ENCODE peak calls at places on chromosomes 13 and 19, in five cellular contexts. One of them, this sample, is unnamed.

GRCh38 chr19:1172353-1173159 is 1.5 kb downstream of the SBNO2 start:
- DNase-seq in NCI-H774: no peak
- DNase-seq in brain microvascular endothelial cell: no peak
- DNase-seq in stimulated activated CD8-positive, alpha-beta memory T cell treated with anti-CD3 and anti-CD28 coated beads, Interleukin-12 subunit alpha, Interleukin-12 subunit beta, amount 100 ng/mL, for 1 hour: no peak
- DNase-seq in activated T-helper 2 cell treated with anti-CD3 and anti-CD28 coated beads, Interferon-gamma antibody, Interleukin-2, Interleukin-4, amounts not matched to agents 10 μg/mL and 5 μg/mL and 100 μg/mL, durations not matched to agents 14 hours and 24 hours and 36 hours: no peak
- DNase-seq in this sample: peak; percentile 41

GRCh38 chr19:30877591-30878230 is 471.5 kb downstream of the TSHZ3 start:
- DNase-seq in NCI-H774: no peak
- DNase-seq in brain microvascular endothelial cell: no peak
- DNase-seq in stimulated activated CD8-positive, alpha-beta memory T cell treated with anti-CD3 and anti-CD28 coated beads, Interleukin-12 subunit alpha, Interleukin-12 subunit beta, amount 100 ng/mL, for 1 hour: no peak
- DNase-seq in activated T-helper 2 cell treated with anti-CD3 and anti-CD28 coated beads, Interferon-gamma antibody, Interleukin-2, Interleukin-4, amounts not matched to agents 10 μg/mL and 5 μg/mL and 100 μg/mL, durations not matched to agents 14 hours and 24 hours and 36 hours: no peak
- DNase-seq in this sample: no peak

GRCh38 chr19:33666196-33666595 is 44.4 kb downstream of the CHST8 start:
- DNase-seq in NCI-H774: no peak
- DNase-seq in brain microvascular endothelial cell: no peak
- DNase-seq in stimulated activated CD8-positive, alpha-beta memory T cell treated with anti-CD3 and anti-CD28 coated beads, Interleukin-12 subunit alpha, Interleukin-12 subunit beta, amount 100 ng/mL, for 1 hour: no peak
- DNase-seq in activated T-helper 2 cell treated with anti-CD3 and anti-CD28 coated beads, Interferon-gamma antibody, Interleukin-2, Interleukin-4, amounts not matched to agents 10 μg/mL and 5 μg/mL and 100 μg/mL, durations not matched to agents 14 hours and 24 hours and 36 hours: no peak
- DNase-seq in this sample: no peak

GRCh38 chr13:41427700-41428099 is 29.6 kb upstream of the RGCC start:
- DNase-seq in NCI-H774: no peak
- DNase-seq in brain microvascular endothelial cell: no peak
- DNase-seq in stimulated activated CD8-positive, alpha-beta memory T cell treated with anti-CD3 and anti-CD28 coated beads, Interleukin-12 subunit alpha, Interleukin-12 subunit beta, amount 100 ng/mL, for 1 hour: no peak
- DNase-seq in activated T-helper 2 cell treated with anti-CD3 and anti-CD28 coated beads, Interferon-gamma antibody, Interleukin-2, Interleukin-4, amounts not matched to agents 10 μg/mL and 5 μg/mL and 100 μg/mL, durations not matched to agents 14 hours and 24 hours and 36 hours: no peak
- DNase-seq in this sample: no peak

GRCh38 chr13:113996912-113997745 is 23.3 kb upstream of the C13orf46 start:
- DNase-seq in NCI-H774: no peak
- DNase-seq in brain microvascular endothelial cell: no peak
- DNase-seq in stimulated activated CD8-positive, alpha-beta memory T cell treated with anti-CD3 and anti-CD28 coated beads, Interleukin-12 subunit alpha, Interleukin-12 subunit beta, amount 100 ng/mL, for 1 hour: no peak
- DNase-seq in activated T-helper 2 cell treated with anti-CD3 and anti-CD28 coated beads, Interferon-gamma antibody, Interleukin-2, Interleukin-4, amounts not matched to agents 10 μg/mL and 5 μg/mL and 100 μg/mL, durations not matched to agents 14 hours and 24 hours and 36 hours: no peak
- DNase-seq in this sample: no peak

GRCh38 chr13:50441141-50441540 is 402.4 kb downstream of the DLEU7 start:
- DNase-seq in NCI-H774: no peak
- DNase-seq in brain microvascular endothelial cell: no peak
- DNase-seq in stimulated activated CD8-positive, alpha-beta memory T cell treated with anti-CD3 and anti-CD28 coated beads, Interleukin-12 subunit alpha, Interleukin-12 subunit beta, amount 100 ng/mL, for 1 hour: no peak
- DNase-seq in activated T-helper 2 cell treated with anti-CD3 and anti-CD28 coated beads, Interferon-gamma antibody, Interleukin-2, Interleukin-4, amounts not matched to agents 10 μg/mL and 5 μg/mL and 100 μg/mL, durations not matched to agents 14 hours and 24 hours and 36 hours: no peak
- DNase-seq in this sample: no peak

GRCh38 chr13:112616586-112617381 is 28.8 kb upstream of the TUBGCP3 start:
- DNase-seq in NCI-H774: peak; percentile 66
- DNase-seq in brain microvascular endothelial cell: peak; percentile 18
- DNase-seq in stimulated activated CD8-positive, alpha-beta memory T cell treated with anti-CD3 and anti-CD28 coated beads, Interleukin-12 subunit alpha, Interleukin-12 subunit beta, amount 100 ng/mL, for 1 hour: no peak
- DNase-seq in activated T-helper 2 cell treated with anti-CD3 and anti-CD28 coated beads, Interferon-gamma antibody, Interleukin-2, Interleukin-4, amounts not matched to agents 10 μg/mL and 5 μg/mL and 100 μg/mL, durations not matched to agents 14 hours and 24 hours and 36 hours: no peak
- DNase-seq in this sample: peak; percentile 13

GRCh38 chr19:23283925-23284324 is 33.7 kb upstream of the ZNF724 start:
- DNase-seq in NCI-H774: no peak
- DNase-seq in brain microvascular endothelial cell: peak; percentile 52
- DNase-seq in stimulated activated CD8-positive, alpha-beta memory T cell treated with anti-CD3 and anti-CD28 coated beads, Interleukin-12 subunit alpha, Interleukin-12 subunit beta, amount 100 ng/mL, for 1 hour: peak; percentile 48
- DNase-seq in activated T-helper 2 cell treated with anti-CD3 and anti-CD28 coated beads, Interferon-gamma antibody, Interleukin-2, Interleukin-4, amounts not matched to agents 10 μg/mL and 5 μg/mL and 100 μg/mL, durations not matched to agents 14 hours and 24 hours and 36 hours: peak; percentile 23
- DNase-seq in this sample: no peak

GRCh38 chr13:25648996-25649633 is 277.3 kb downstream of the ATP8A2 start:
- DNase-seq in NCI-H774: no peak
- DNase-seq in brain microvascular endothelial cell: no peak
- DNase-seq in stimulated activated CD8-positive, alpha-beta memory T cell treated with anti-CD3 and anti-CD28 coated beads, Interleukin-12 subunit alpha, Interleukin-12 subunit beta, amount 100 ng/mL, for 1 hour: no peak
- DNase-seq in activated T-helper 2 cell treated with anti-CD3 and anti-CD28 coated beads, Interferon-gamma antibody, Interleukin-2, Interleukin-4, amounts not matched to agents 10 μg/mL and 5 μg/mL and 100 μg/mL, durations not matched to agents 14 hours and 24 hours and 36 hours: no peak
- DNase-seq in this sample: no peak

GRCh38 chr19:16627194-16627927 is 643 bp downstream of the MED26 start:
- DNase-seq in NCI-H774: no peak
- DNase-seq in brain microvascular endothelial cell: no peak
- DNase-seq in stimulated activated CD8-positive, alpha-beta memory T cell treated with anti-CD3 and anti-CD28 coated beads, Interleukin-12 subunit alpha, Interleukin-12 subunit beta, amount 100 ng/mL, for 1 hour: no peak
- DNase-seq in activated T-helper 2 cell treated with anti-CD3 and anti-CD28 coated beads, Interferon-gamma antibody, Interleukin-2, Interleukin-4, amounts not matched to agents 10 μg/mL and 5 μg/mL and 100 μg/mL, durations not matched to agents 14 hours and 24 hours and 36 hours: peak; percentile 16
- DNase-seq in this sample: no peak

GRCh38 chr19:10271543-10272086 is 695 bp downstream of the ICAM1 start:
- DNase-seq in NCI-H774: no peak
- DNase-seq in brain microvascular endothelial cell: no peak
- DNase-seq in stimulated activated CD8-positive, alpha-beta memory T cell treated with anti-CD3 and anti-CD28 coated beads, Interleukin-12 subunit alpha, Interleukin-12 subunit beta, amount 100 ng/mL, for 1 hour: no peak
- DNase-seq in activated T-helper 2 cell treated with anti-CD3 and anti-CD28 coated beads, Interferon-gamma antibody, Interleukin-2, Interleukin-4, amounts not matched to agents 10 μg/mL and 5 μg/mL and 100 μg/mL, durations not matched to agents 14 hours and 24 hours and 36 hours: no peak
- DNase-seq in this sample: no peak

GRCh38 chr19:795691-796581 is 1.3 kb upstream of the PTBP1 start:
- DNase-seq in NCI-H774: no peak
- DNase-seq in brain microvascular endothelial cell: no peak
- DNase-seq in stimulated activated CD8-positive, alpha-beta memory T cell treated with anti-CD3 and anti-CD28 coated beads, Interleukin-12 subunit alpha, Interleukin-12 subunit beta, amount 100 ng/mL, for 1 hour: no peak
- DNase-seq in activated T-helper 2 cell treated with anti-CD3 and anti-CD28 coated beads, Interferon-gamma antibody, Interleukin-2, Interleukin-4, amounts not matched to agents 10 μg/mL and 5 μg/mL and 100 μg/mL, durations not matched to agents 14 hours and 24 hours and 36 hours: no peak
- DNase-seq in this sample: no peak

GRCh38 chr19:18156841-18157464 is 4.0 kb downstream of the PIK3R2 start:
- DNase-seq in NCI-H774: peak; percentile 82
- DNase-seq in brain microvascular endothelial cell: peak; percentile 77
- DNase-seq in stimulated activated CD8-positive, alpha-beta memory T cell treated with anti-CD3 and anti-CD28 coated beads, Interleukin-12 subunit alpha, Interleukin-12 subunit beta, amount 100 ng/mL, for 1 hour: no peak
- DNase-seq in activated T-helper 2 cell treated with anti-CD3 and anti-CD28 coated beads, Interferon-gamma antibody, Interleukin-2, Interleukin-4, amounts not matched to agents 10 μg/mL and 5 μg/mL and 100 μg/mL, durations not matched to agents 14 hours and 24 hours and 36 hours: no peak
- DNase-seq in this sample: peak; percentile 87

GRCh38 chr19:48419158-48419920 is 25.9 kb downstream of the GRIN2D start:
- DNase-seq in NCI-H774: no peak
- DNase-seq in brain microvascular endothelial cell: peak; percentile 32
- DNase-seq in stimulated activated CD8-positive, alpha-beta memory T cell treated with anti-CD3 and anti-CD28 coated beads, Interleukin-12 subunit alpha, Interleukin-12 subunit beta, amount 100 ng/mL, for 1 hour: no peak
- DNase-seq in activated T-helper 2 cell treated with anti-CD3 and anti-CD28 coated beads, Interferon-gamma antibody, Interleukin-2, Interleukin-4, amounts not matched to agents 10 μg/mL and 5 μg/mL and 100 μg/mL, durations not matched to agents 14 hours and 24 hours and 36 hours: peak; percentile 67
- DNase-seq in this sample: peak; percentile 55

GRCh38 chr19:54551950-54552912 is 21.4 kb upstream of the LILRA2 start:
- DNase-seq in NCI-H774: no peak
- DNase-seq in brain microvascular endothelial cell: no peak
- DNase-seq in stimulated activated CD8-positive, alpha-beta memory T cell treated with anti-CD3 and anti-CD28 coated beads, Interleukin-12 subunit alpha, Interleukin-12 subunit beta, amount 100 ng/mL, for 1 hour: no peak
- DNase-seq in activated T-helper 2 cell treated with anti-CD3 and anti-CD28 coated beads, Interferon-gamma antibody, Interleukin-2, Interleukin-4, amounts not matched to agents 10 μg/mL and 5 μg/mL and 100 μg/mL, durations not matched to agents 14 hours and 24 hours and 36 hours: no peak
- DNase-seq in this sample: no peak

GRCh38 chr19:39539165-39539518 is 819 bp downstream of the EID2 start:
- DNase-seq in NCI-H774: no peak
- DNase-seq in brain microvascular endothelial cell: no peak
- DNase-seq in stimulated activated CD8-positive, alpha-beta memory T cell treated with anti-CD3 and anti-CD28 coated beads, Interleukin-12 subunit alpha, Interleukin-12 subunit beta, amount 100 ng/mL, for 1 hour: no peak
- DNase-seq in activated T-helper 2 cell treated with anti-CD3 and anti-CD28 coated beads, Interferon-gamma antibody, Interleukin-2, Interleukin-4, amounts not matched to agents 10 μg/mL and 5 μg/mL and 100 μg/mL, durations not matched to agents 14 hours and 24 hours and 36 hours: no peak
- DNase-seq in this sample: peak; percentile 46

GRCh38 chr13:40446365-40446764 is 220.1 kb downstream of the FOXO1 start:
- DNase-seq in NCI-H774: no peak
- DNase-seq in brain microvascular endothelial cell: no peak
- DNase-seq in stimulated activated CD8-positive, alpha-beta memory T cell treated with anti-CD3 and anti-CD28 coated beads, Interleukin-12 subunit alpha, Interleukin-12 subunit beta, amount 100 ng/mL, for 1 hour: no peak
- DNase-seq in activated T-helper 2 cell treated with anti-CD3 and anti-CD28 coated beads, Interferon-gamma antibody, Interleukin-2, Interleukin-4, amounts not matched to agents 10 μg/mL and 5 μg/mL and 100 μg/mL, durations not matched to agents 14 hours and 24 hours and 36 hours: no peak
- DNase-seq in this sample: peak; percentile 37

GRCh38 chr13:27556109-27556508 is 64.2 kb downstream of the LNX2 start:
- DNase-seq in NCI-H774: no peak
- DNase-seq in brain microvascular endothelial cell: peak; percentile 81
- DNase-seq in stimulated activated CD8-positive, alpha-beta memory T cell treated with anti-CD3 and anti-CD28 coated beads, Interleukin-12 subunit alpha, Interleukin-12 subunit beta, amount 100 ng/mL, for 1 hour: no peak
- DNase-seq in activated T-helper 2 cell treated with anti-CD3 and anti-CD28 coated beads, Interferon-gamma antibody, Interleukin-2, Interleukin-4, amounts not matched to agents 10 μg/mL and 5 μg/mL and 100 μg/mL, durations not matched to agents 14 hours and 24 hours and 36 hours: no peak
- DNase-seq in this sample: peak; percentile 88

GRCh38 chr19:56314018-56314583 is 538 bp downstream of the ZSCAN5A start:
- DNase-seq in NCI-H774: peak; percentile 76
- DNase-seq in brain microvascular endothelial cell: peak; percentile 12
- DNase-seq in stimulated activated CD8-positive, alpha-beta memory T cell treated with anti-CD3 and anti-CD28 coated beads, Interleukin-12 subunit alpha, Interleukin-12 subunit beta, amount 100 ng/mL, for 1 hour: no peak
- DNase-seq in activated T-helper 2 cell treated with anti-CD3 and anti-CD28 coated beads, Interferon-gamma antibody, Interleukin-2, Interleukin-4, amounts not matched to agents 10 μg/mL and 5 μg/mL and 100 μg/mL, durations not matched to agents 14 hours and 24 hours and 36 hours: no peak
- DNase-seq in this sample: no peak

GRCh38 chr19:9149976-9150375 is 9.8 kb downstream of the ZNF317 start:
- DNase-seq in NCI-H774: no peak
- DNase-seq in brain microvascular endothelial cell: no peak
- DNase-seq in stimulated activated CD8-positive, alpha-beta memory T cell treated with anti-CD3 and anti-CD28 coated beads, Interleukin-12 subunit alpha, Interleukin-12 subunit beta, amount 100 ng/mL, for 1 hour: no peak
- DNase-seq in activated T-helper 2 cell treated with anti-CD3 and anti-CD28 coated beads, Interferon-gamma antibody, Interleukin-2, Interleukin-4, amounts not matched to agents 10 μg/mL and 5 μg/mL and 100 μg/mL, durations not matched to agents 14 hours and 24 hours and 36 hours: no peak
- DNase-seq in this sample: no peak

GRCh38 chr19:1312732-1313694 is 27.3 kb downstream of the EFNA2 start:
- DNase-seq in NCI-H774: no peak
- DNase-seq in brain microvascular endothelial cell: peak; percentile 45
- DNase-seq in stimulated activated CD8-positive, alpha-beta memory T cell treated with anti-CD3 and anti-CD28 coated beads, Interleukin-12 subunit alpha, Interleukin-12 subunit beta, amount 100 ng/mL, for 1 hour: no peak
- DNase-seq in activated T-helper 2 cell treated with anti-CD3 and anti-CD28 coated beads, Interferon-gamma antibody, Interleukin-2, Interleukin-4, amounts not matched to agents 10 μg/mL and 5 μg/mL and 100 μg/mL, durations not matched to agents 14 hours and 24 hours and 36 hours: no peak
- DNase-seq in this sample: peak; percentile 69

GRCh38 chr19:44202470-44202869 is 9.9 kb upstream of the ZNF227 start:
- DNase-seq in NCI-H774: no peak
- DNase-seq in brain microvascular endothelial cell: peak; percentile 4
- DNase-seq in stimulated activated CD8-positive, alpha-beta memory T cell treated with anti-CD3 and anti-CD28 coated beads, Interleukin-12 subunit alpha, Interleukin-12 subunit beta, amount 100 ng/mL, for 1 hour: no peak
- DNase-seq in activated T-helper 2 cell treated with anti-CD3 and anti-CD28 coated beads, Interferon-gamma antibody, Interleukin-2, Interleukin-4, amounts not matched to agents 10 μg/mL and 5 μg/mL and 100 μg/mL, durations not matched to agents 14 hours and 24 hours and 36 hours: no peak
- DNase-seq in this sample: no peak

GRCh38 chr19:18967358-18968146 is 26.5 kb upstream of the HOMER3 start:
- DNase-seq in NCI-H774: no peak
- DNase-seq in brain microvascular endothelial cell: no peak
- DNase-seq in stimulated activated CD8-positive, alpha-beta memory T cell treated with anti-CD3 and anti-CD28 coated beads, Interleukin-12 subunit alpha, Interleukin-12 subunit beta, amount 100 ng/mL, for 1 hour: no peak
- DNase-seq in activated T-helper 2 cell treated with anti-CD3 and anti-CD28 coated beads, Interferon-gamma antibody, Interleukin-2, Interleukin-4, amounts not matched to agents 10 μg/mL and 5 μg/mL and 100 μg/mL, durations not matched to agents 14 hours and 24 hours and 36 hours: no peak
- DNase-seq in this sample: peak; percentile 25

GRCh38 chr13:80862466-80862865 is 521.5 kb upstream of the SPRY2 start:
- DNase-seq in NCI-H774: no peak
- DNase-seq in brain microvascular endothelial cell: no peak
- DNase-seq in stimulated activated CD8-positive, alpha-beta memory T cell treated with anti-CD3 and anti-CD28 coated beads, Interleukin-12 subunit alpha, Interleukin-12 subunit beta, amount 100 ng/mL, for 1 hour: no peak
- DNase-seq in activated T-helper 2 cell treated with anti-CD3 and anti-CD28 coated beads, Interferon-gamma antibody, Interleukin-2, Interleukin-4, amounts not matched to agents 10 μg/mL and 5 μg/mL and 100 μg/mL, durations not matched to agents 14 hours and 24 hours and 36 hours: no peak
- DNase-seq in this sample: peak; percentile 22